ENCODE peak calls at places on chromosomes 1 and 21, in ten cellular contexts. W is epithelial cell of esophagus, N is omental fat pad, Q is NCI-H2171 treated with DMSO at 0.1 percent for 48 hours, Z is substantia nigra, S is HEK293T, R is epithelial cell of prostate, O is fibroblast of lung, X is T-cell, I is osteocyte. H is an unnamed sample.

GRCh38 chr1:53377438-53377841 is 49.6 kb upstream of the LRP8 start:
- DNase-seq in W (no peak), N (no peak), Q (no peak), Z (no peak), S (no peak), R (no peak), O (no peak), X (no peak), I (peak), H (no peak)

GRCh38 chr1:234681065-234681464 is 71.1 kb upstream of the IRF2BP2 start:
- DNase-seq in W (no peak), N (no peak), Q (no peak), Z (no peak), S (no peak), R (no peak), O (no peak), X (no peak), I (peak), H (no peak)

GRCh38 chr1:76494807-76495206 is 372.5 kb upstream of the ST6GALNAC5 start:
- DNase-seq in W (peak), N (no peak), Q (no peak), Z (no peak), S (no peak), R (no peak), O (peak), X (no peak), I (no peak), H (no peak)

GRCh38 chr1:192604979-192605620 is 29.5 kb downstream of the RGS1 start:
- DNase-seq in W (no peak), N (no peak), Q (no peak), Z (no peak), S (no peak), R (no peak), O (peak), X (no peak), I (no peak), H (no peak)

GRCh38 chr1:198919667-198920398 is 281.0 kb downstream of the PTPRC start:
- DNase-seq in W (peak), N (no peak), Q (no peak), Z (no peak), S (no peak), R (no peak), O (peak), X (no peak), I (no peak), H (no peak)

GRCh38 chr1:155085504-155086181 is 7.0 kb downstream of the EFNA3 start:
- DNase-seq in W (peak), N (peak), Q (peak), Z (no peak), S (no peak), R (no peak), O (peak), X (peak), I (no peak), H (no peak)

GRCh38 chr21:44783023-44783696 is 18.5 kb downstream of the UBE2G2 start:
- DNase-seq in W (no peak), N (no peak), Q (no peak), Z (no peak), S (no peak), R (no peak), O (no peak), X (no peak), I (no peak), H (no peak)

GRCh38 chr1:200925821-200926220 is 31.1 kb downstream of the INAVA start:
- DNase-seq in W (peak), N (no peak), Q (no peak), Z (no peak), S (no peak), R (no peak), O (peak), X (no peak), I (no peak), H (no peak)

GRCh38 chr1:31042656-31043055 is 22.9 kb downstream of the PUM1 start:
- DNase-seq in W (no peak), N (no peak), Q (peak), Z (no peak), S (no peak), R (no peak), O (no peak), X (no peak), I (no peak), H (no peak)

GRCh38 chr1:198929111-198929604 is 290.3 kb downstream of the PTPRC start:
- DNase-seq in W (no peak), N (no peak), Q (no peak), Z (no peak), S (no peak), R (no peak), O (no peak), X (no peak), I (no peak), H (no peak)

GRCh38 chr1:235070819-235071218 is 57.8 kb downstream of the TOMM20 start:
- DNase-seq in W (no peak), N (no peak), Q (no peak), Z (no peak), S (no peak), R (no peak), O (no peak), X (no peak), I (no peak), H (no peak)

GRCh38 chr1:42730988-42731387 is 9.0 kb downstream of the CLDN19 start:
- DNase-seq in W (peak), N (no peak), Q (no peak), Z (no peak), S (no peak), R (peak), O (no peak), X (no peak), I (peak), H (no peak)

GRCh38 chr21:42630626-42631025 is 22.8 kb upstream of the PDE9A start:
- DNase-seq in W (no peak), N (no peak), Q (no peak), Z (no peak), S (no peak), R (no peak), O (no peak), X (no peak), I (no peak), H (no peak)

GRCh38 chr1:47725000-47725731 is 272.0 kb downstream of the TRABD2B start:
- DNase-seq in W (no peak), N (no peak), Q (no peak), Z (no peak), S (no peak), R (no peak), O (no peak), X (no peak), I (no peak), H (no peak)

GRCh38 chr1:84997667-84998600 is 1.0 kb upstream of the MCOLN2 start:
- DNase-seq in W (peak), N (no peak), Q (no peak), Z (no peak), S (no peak), R (no peak), O (peak), X (no peak), I (no peak), H (no peak)

GRCh38 chr1:208431721-208432120 is 187.5 kb upstream of the PLXNA2 start:
- DNase-seq in W (peak), N (no peak), Q (no peak), Z (no peak), S (no peak), R (peak), O (peak), X (no peak), I (no peak), H (no peak)

GRCh38 chr1:3531928-3532327 is 77.5 kb downstream of the ARHGEF16 start:
- DNase-seq in W (no peak), N (no peak), Q (no peak), Z (no peak), S (no peak), R (no peak), O (no peak), X (no peak), I (no peak), H (no peak)

GRCh38 chr1:204887846-204888245 is 17.2 kb downstream of the NFASC start:
- DNase-seq in W (no peak), N (no peak), Q (peak), Z (no peak), S (no peak), R (no peak), O (no peak), X (no peak), I (no peak), H (no peak)

GRCh38 chr1:159937014-159937750 is 8.2 kb downstream of the IGSF9 start:
- DNase-seq in W (peak), N (no peak), Q (no peak), Z (no peak), S (no peak), R (no peak), O (no peak), X (no peak), I (no peak), H (no peak)

GRCh38 chr1:36342426-36343185 is 19.2 kb upstream of the EVA1B start:
- DNase-seq in W (peak), N (no peak), Q (peak), Z (peak), S (peak), R (no peak), O (peak), X (peak), I (no peak), H (no peak)

GRCh38 chr1:91804546-91805023 is 81.4 kb downstream of the TGFBR3 start:
- DNase-seq in W (peak), N (no peak), Q (no peak), Z (no peak), S (no peak), R (peak), O (peak), X (peak), I (no peak), H (no peak)

GRCh38 chr21:42654913-42655796 is 1.7 kb downstream of the PDE9A start:
- DNase-seq in W (no peak), N (no peak), Q (no peak), Z (no peak), S (no peak), R (no peak), O (no peak), X (no peak), I (no peak), H (no peak)

GRCh38 chr1:153795325-153795837 is 20.2 kb downstream of the SLC27A3 start:
- DNase-seq in W (no peak), N (no peak), Q (no peak), Z (no peak), S (no peak), R (no peak), O (no peak), X (no peak), I (no peak), H (no peak)

GRCh38 chr21:25573409-25574206 is 33.7 kb downstream of the MRPL39 start:
- DNase-seq in W (peak), N (no peak), Q (no peak), Z (no peak), S (peak), R (peak), O (peak), X (no peak), I (no peak), H (no peak)

GRCh38 chr1:109040627-109041613 is 982 bp downstream of the WDR47 start:
- DNase-seq in W (peak), N (no peak), Q (peak), Z (peak), S (peak), R (no peak), O (peak), X (no peak), I (peak), H (peak)

GRCh38 chr1:244989813-244990212 is 125.5 kb upstream of the HNRNPU start:
- DNase-seq in W (peak), N (no peak), Q (no peak), Z (no peak), S (no peak), R (no peak), O (peak), X (no peak), I (no peak), H (no peak)

GRCh38 chr1:62407398-62408009 is 29.3 kb upstream of the USP1 start:
- DNase-seq in W (peak), N (no peak), Q (peak), Z (peak), S (peak), R (no peak), O (peak), X (no peak), I (no peak), H (no peak)

GRCh38 chr1:19390901-19391595 is 78.9 kb downstream of the SLC66A1 start:
- DNase-seq in W (peak), N (no peak), Q (peak), Z (peak), S (peak), R (no peak), O (peak), X (peak), I (peak), H (no peak)

GRCh38 chr1:231421616-231421970 is 494 bp downstream of the EGLN1 start:
- DNase-seq in W (peak), N (no peak), Q (peak), Z (peak), S (peak), R (no peak), O (peak), X (peak), I (no peak), H (no peak)

GRCh38 chr1:75317976-75318375 is 183.8 kb downstream of the LHX8 start:
- DNase-seq in W (no peak), N (no peak), Q (no peak), Z (no peak), S (no peak), R (no peak), O (no peak), X (no peak), I (no peak), H (no peak)

GRCh38 chr1:104648269-104648691 is 898.6 kb downstream of the AMY1C start:
- DNase-seq in W (peak), N (no peak), Q (peak), Z (no peak), S (peak), R (no peak), O (no peak), X (no peak), I (no peak), H (no peak)